ENCODE peak calls at places on chromosomes 1 and 21, in five cellular contexts. N is HEK293T, P is H1, M is HepG2, Q is NT2/D1. E is an unnamed sample.

GRCh38 chr21:41068411-41069304 is 99.3 kb upstream of the BACE2 start:
- DNase-seq in N (peak), P (peak), M (peak), Q (peak), E (no peak)

GRCh38 chr21:42212261-42212660 is 6.7 kb upstream of the ABCG1 start:
- DNase-seq in N (no peak), P (no peak), M (no peak), Q (no peak), E (no peak)

GRCh38 chr21:43727571-43728466 is 8.9 kb downstream of the PDXK start:
- DNase-seq in N (no peak), P (no peak), M (peak), Q (no peak), E (no peak)

GRCh38 chr1:78526496-78526895 is 35.7 kb downstream of the PTGFR start:
- DNase-seq in N (no peak), P (no peak), M (no peak), Q (no peak), E (no peak)

GRCh38 chr1:24193046-24193445 is 6.0 kb upstream of the IFNLR1 start:
- DNase-seq in N (peak), P (no peak), M (no peak), Q (no peak), E (no peak)

GRCh38 chr1:17874665-17875064 is 119.5 kb downstream of the ACTL8 start:
- DNase-seq in N (no peak), P (no peak), M (no peak), Q (no peak), E (no peak)

GRCh38 chr1:224607220-224608148 is 8.6 kb upstream of the CNIH3 start:
- DNase-seq in N (no peak), P (no peak), M (no peak), Q (no peak), E (no peak)

GRCh38 chr1:155321577-155322497 is 1.1 kb downstream of the RUSC1 start:
- DNase-seq in N (no peak), P (peak), M (no peak), Q (no peak), E (no peak)

GRCh38 chr1:186738896-186739295 is 58.7 kb upstream of the PTGS2 start:
- DNase-seq in N (no peak), P (no peak), M (no peak), Q (no peak), E (no peak)

GRCh38 chr1:213649373-213649772 is 338.4 kb upstream of the PROX1 start:
- DNase-seq in N (no peak), P (no peak), M (no peak), Q (no peak), E (no peak)

GRCh38 chr1:30601316-30602085 is 121.9 kb downstream of the MATN1 start:
- DNase-seq in N (no peak), P (no peak), M (no peak), Q (no peak), E (no peak)

GRCh38 chr1:4700801-4701200 is 46.4 kb downstream of the AJAP1 start:
- DNase-seq in N (no peak), P (no peak), M (no peak), Q (no peak), E (no peak)

GRCh38 chr1:179047637-179048002 is 21.9 kb downstream of the FAM20B start:
- DNase-seq in N (no peak), P (no peak), M (no peak), Q (no peak), E (no peak)

GRCh38 chr1:25875856-25876692 is 566 bp upstream of the PAQR7 start:
- DNase-seq in N (no peak), P (no peak), M (no peak), Q (no peak), E (no peak)

GRCh38 chr1:228085287-228085926 is 2.9 kb downstream of the ARF1 start:
- DNase-seq in N (no peak), P (no peak), M (peak), Q (no peak), E (no peak)

GRCh38 chr21:28521932-28522826 is 470.5 kb downstream of the LTN1 start:
- DNase-seq in N (no peak), P (no peak), M (no peak), Q (peak), E (no peak)

GRCh38 chr1:211609120-211610024 is 30.4 kb upstream of the SLC30A1 start:
- DNase-seq in N (no peak), P (no peak), M (peak), Q (no peak), E (no peak)

GRCh38 chr1:55252942-55253589 is 37.9 kb upstream of the USP24 start:
- DNase-seq in N (no peak), P (no peak), M (no peak), Q (no peak), E (no peak)

GRCh38 chr1:55250399-55251075 is 35.4 kb upstream of the USP24 start:
- DNase-seq in N (no peak), P (no peak), M (no peak), Q (no peak), E (no peak)

GRCh38 chr1:55259906-55260608 is 44.9 kb upstream of the USP24 start:
- DNase-seq in N (no peak), P (no peak), M (no peak), Q (no peak), E (peak)

GRCh38 chr1:55257958-55258357 is 42.8 kb upstream of the USP24 start:
- DNase-seq in N (no peak), P (no peak), M (no peak), Q (no peak), E (peak)

DNA sequence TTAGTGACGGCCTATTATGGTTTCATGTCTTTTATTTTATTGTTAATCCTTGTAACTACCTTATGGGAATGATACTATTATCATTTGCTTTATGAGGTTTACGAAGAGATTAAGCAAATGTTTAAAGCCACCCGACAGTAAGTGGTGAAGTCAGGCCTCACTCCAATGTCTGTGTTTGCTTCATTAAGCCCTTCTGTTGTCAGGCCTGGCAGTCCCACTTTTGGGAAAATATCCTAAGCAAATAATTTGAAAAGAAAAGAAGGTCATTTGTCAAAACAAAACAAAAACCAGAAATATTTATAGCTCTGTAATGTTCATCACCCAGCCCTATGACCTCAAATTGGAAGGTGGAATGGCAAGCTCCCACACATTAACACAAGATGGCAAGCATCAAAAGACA is 40.7 kb upstream of the USP24 start:
- DNase-seq in N (no peak), P (no peak), M (no peak), Q (no peak), E (no peak)
- TF ChIP-seq SUZ12 in N (no peak), P (no peak), M (no peak), Q (no peak), E (no peak)

DNA sequence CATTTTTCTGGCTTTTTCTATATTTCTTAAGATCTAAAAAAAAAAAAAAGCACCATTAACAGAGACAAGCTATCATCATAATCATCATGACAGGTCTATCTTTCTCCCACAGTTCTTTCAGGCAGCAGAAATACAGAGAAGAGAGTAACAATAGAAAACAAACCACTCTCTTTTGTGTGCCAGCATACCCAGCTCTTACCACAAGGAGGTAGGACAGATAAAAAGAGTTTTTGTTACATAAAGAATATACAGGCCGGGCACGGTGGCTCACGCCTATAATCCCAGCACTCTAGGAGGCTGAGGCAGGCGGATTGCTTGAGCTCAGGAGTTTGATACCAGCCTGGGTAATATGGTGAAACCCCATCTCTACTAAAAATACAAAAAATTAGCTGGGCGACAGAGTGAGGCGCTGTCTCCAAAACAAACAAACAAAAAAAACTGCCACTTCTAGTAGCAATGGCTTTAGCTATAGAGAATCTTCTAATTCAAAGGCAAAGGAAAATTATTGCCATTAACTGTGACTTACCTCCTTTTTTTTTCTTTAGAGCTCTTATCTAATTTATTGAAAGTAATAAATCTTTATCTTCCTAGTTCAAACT is 39.7 kb downstream of the ANKRD13C start:
- DNase-seq in N (peak), P (no peak), M (no peak), Q (no peak), E (no peak)
- TF ChIP-seq SUZ12 in N (no peak), P (no peak), M (no peak), Q (no peak), E (no peak)

GRCh38 chr1:39995973-39996393 is 41.0 kb downstream of the MFSD2A start:
- DNase-seq in N (no peak), P (no peak), M (no peak), Q (no peak), E (peak)
- TF ChIP-seq SUZ12 in N (no peak), P (no peak), M (no peak), Q (no peak), E (no peak)

DNA sequence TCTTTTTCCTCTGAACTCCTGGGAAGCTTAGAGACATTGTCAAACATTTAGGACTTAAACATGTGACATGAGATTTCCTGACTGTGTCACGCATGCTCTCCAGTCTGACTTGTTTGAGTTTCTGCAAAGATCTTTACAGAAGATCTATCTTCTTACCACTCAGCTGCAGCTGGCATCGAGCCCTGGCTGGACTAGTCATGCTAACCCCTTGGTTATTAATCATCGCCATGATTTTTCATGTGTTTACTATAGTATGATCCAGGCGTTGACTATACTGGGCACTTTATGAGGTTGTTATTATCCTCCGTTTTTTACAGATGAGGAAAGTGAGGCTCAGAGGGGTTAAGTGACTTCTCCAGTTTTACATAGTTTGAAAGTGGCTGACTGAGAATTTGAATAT is 18.1 kb upstream of the IRF2BP2 start:
- DNase-seq in N (no peak), P (no peak), M (no peak), Q (no peak), E (no peak)
- TF ChIP-seq SUZ12 in N (no peak), P (no peak), M (no peak), Q (no peak), E (no peak)

DNA sequence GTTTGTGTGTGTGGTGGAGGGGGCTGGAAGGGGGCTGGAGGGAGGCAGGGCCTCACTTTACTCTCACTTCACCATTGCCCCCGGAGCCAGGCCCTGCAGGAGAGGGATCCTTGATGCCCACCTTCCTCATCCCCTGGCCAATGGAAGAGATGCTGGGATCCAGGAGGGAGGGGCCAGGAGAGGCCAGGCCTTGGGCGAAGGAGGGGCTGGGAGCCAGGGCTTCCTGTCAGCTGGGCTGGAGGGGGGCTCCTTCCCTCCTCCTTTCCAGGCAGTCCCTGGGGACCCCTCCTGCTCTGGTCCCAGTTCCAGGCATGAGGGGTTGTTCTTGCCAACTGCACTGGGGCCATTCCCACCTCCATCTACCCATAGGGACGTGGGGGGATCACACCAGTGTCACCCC is 5.7 kb downstream of the AHDC1 start:
- DNase-seq in N (no peak), P (no peak), M (no peak), Q (no peak), E (no peak)
- TF ChIP-seq SUZ12 in N (no peak), P (no peak), M (no peak), Q (no peak), E (no peak)

DNA sequence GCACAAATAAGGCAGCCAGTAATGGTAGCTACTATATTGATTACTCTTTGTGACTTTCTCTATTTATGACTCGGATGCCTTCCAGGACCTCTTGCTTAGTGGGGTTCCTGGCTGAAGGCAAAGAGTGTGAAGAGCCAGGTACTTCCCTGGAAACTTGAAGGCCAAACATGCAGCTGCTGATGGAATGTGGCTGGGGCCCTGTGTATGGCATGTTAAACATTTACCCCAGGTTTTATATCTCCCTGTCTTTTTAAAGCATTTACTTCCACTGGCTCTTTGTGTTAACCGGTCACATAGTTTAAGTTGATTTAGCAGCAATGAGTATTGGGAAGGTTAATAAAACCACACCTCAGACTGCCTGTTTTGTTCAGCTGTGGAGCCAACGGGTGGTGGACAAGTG is 45.7 kb upstream of the PAXBP1 start:
- DNase-seq in N (no peak), P (no peak), M (peak), Q (no peak), E (no peak)
- TF ChIP-seq SUZ12 in N (no peak), P (no peak), M (no peak), Q (no peak), E (no peak)

GRCh38 chr1:109619655-109620395 is at the start of gene AMPD2:
- DNase-seq in N (peak), P (peak), M (peak), Q (peak), E (peak)
- TF ChIP-seq SUZ12 in N (no peak), P (no peak), M (no peak), Q (no peak), E (no peak)

E was measured in GM12878.